ENCODE peak calls at places on chromosome 11, in five cellular contexts. One of them, this sample, is unnamed.

GRCh38 chr11:490930-491260 is 16.1 kb downstream of the RNH1 start:
- DNase-seq in anterior cingulate cortex: no peak
- DNase-seq in NCI-H1105: no peak
- DNase-seq in neural progenitor cell: no peak
- DNase-seq in tibial nerve: no peak
- DNase-seq in this sample: no peak

GRCh38 chr11:134572741-134573675 is 161.0 kb upstream of the B3GAT1 start:
- DNase-seq in tibial nerve: peak
- DNase-seq in anterior cingulate cortex: no peak
- DNase-seq in neural progenitor cell: no peak
- DNase-seq in NCI-H1105: no peak
- DNase-seq in this sample: no peak

GRCh38 chr11:120404495-120404894 is 68.3 kb downstream of the ARHGEF12 start:
- DNase-seq in anterior cingulate cortex: no peak
- DNase-seq in neural progenitor cell: peak
- DNase-seq in NCI-H1105: no peak
- DNase-seq in tibial nerve: no peak
- DNase-seq in this sample: no peak

GRCh38 chr11:18669629-18670162 is 28.9 kb upstream of the TMEM86A start:
- DNase-seq in anterior cingulate cortex: no peak
- DNase-seq in neural progenitor cell: no peak
- DNase-seq in NCI-H1105: no peak
- DNase-seq in tibial nerve: no peak
- DNase-seq in this sample: no peak

GRCh38 chr11:90434858-90435257 is 212.0 kb upstream of the CHORDC1 start:
- DNase-seq in NCI-H1105: peak
- DNase-seq in neural progenitor cell: peak
- DNase-seq in anterior cingulate cortex: no peak
- DNase-seq in tibial nerve: no peak
- DNase-seq in this sample: no peak

GRCh38 chr11:75655619-75656018 is 13.2 kb downstream of the MAP6 start:
- DNase-seq in neural progenitor cell: no peak
- DNase-seq in anterior cingulate cortex: no peak
- DNase-seq in NCI-H1105: no peak
- DNase-seq in tibial nerve: no peak
- DNase-seq in this sample: no peak

GRCh38 chr11:86234831-86235461 is 9.6 kb upstream of the EED start:
- DNase-seq in NCI-H1105: no peak
- DNase-seq in anterior cingulate cortex: no peak
- DNase-seq in neural progenitor cell: no peak
- DNase-seq in tibial nerve: no peak
- DNase-seq in this sample: no peak

GRCh38 chr11:47270331-47271271 is 668 bp downstream of the MADD start:
- DNase-seq in NCI-H1105: peak
- DNase-seq in tibial nerve: no peak
- DNase-seq in neural progenitor cell: no peak
- DNase-seq in anterior cingulate cortex: no peak
- DNase-seq in this sample: no peak

GRCh38 chr11:118529584-118530175 is 1.3 kb upstream of the TMEM25 start:
- DNase-seq in anterior cingulate cortex: no peak
- DNase-seq in neural progenitor cell: peak
- DNase-seq in NCI-H1105: no peak
- DNase-seq in tibial nerve: no peak
- DNase-seq in this sample: no peak

GRCh38 chr11:72041364-72042058 is 38.8 kb downstream of the NUMA1 start:
- DNase-seq in NCI-H1105: peak
- DNase-seq in tibial nerve: peak
- DNase-seq in neural progenitor cell: peak
- DNase-seq in anterior cingulate cortex: peak
- DNase-seq in this sample: peak

GRCh38 chr11:73273246-73273890 is 1.2 kb downstream of the P2RY6 start:
- DNase-seq in tibial nerve: no peak
- DNase-seq in anterior cingulate cortex: no peak
- DNase-seq in neural progenitor cell: no peak
- DNase-seq in NCI-H1105: no peak
- DNase-seq in this sample: no peak

This sample was measured in putamen.